ENCODE peak calls at places on chromosomes 13 and 19, in seven cellular contexts. T is suprapubic skin; X is fibroblast of lung; V is CD4-positive, CD25-positive, alpha-beta regulatory T cell; S is tibial nerve; Y is gastrocnemius medialis; A is cardiac fibroblast. N is an unnamed sample.

GRCh38 chr19:50460161-50460765 is 16.0 kb upstream of the EMC10 start:
- DNase-seq in T (no peak), X (peak), V (no peak), S (no peak), Y (no peak), A (peak), N (no peak)

GRCh38 chr13:51637852-51638496 is 53.7 kb downstream of the WDFY2 start:
- DNase-seq in T (no peak), X (no peak), V (no peak), S (no peak), Y (no peak), A (no peak), N (no peak)

GRCh38 chr13:39370554-39370953 is 232.4 kb downstream of the LHFPL6 start:
- DNase-seq in T (no peak), X (peak), V (no peak), S (no peak), Y (no peak), A (no peak), N (no peak)

GRCh38 chr13:26914624-26915023 is 154.0 kb upstream of the GPR12 start:
- DNase-seq in T (no peak), X (peak), V (no peak), S (no peak), Y (no peak), A (peak), N (no peak)

GRCh38 chr19:5718579-5719273 is 1.2 kb downstream of the LONP1 start:
- DNase-seq in T (no peak), X (peak), V (no peak), S (no peak), Y (no peak), A (peak), N (no peak)

GRCh38 chr19:33394723-33395560 is 21.4 kb downstream of the CEBPG start:
- DNase-seq in T (peak), X (no peak), V (no peak), S (no peak), Y (peak), A (no peak), N (no peak)

GRCh38 chr13:38228322-38228721 is 121.3 kb upstream of the UFM1 start:
- DNase-seq in T (no peak), X (no peak), V (no peak), S (no peak), Y (no peak), A (no peak), N (no peak)

GRCh38 chr19:18425515-18426415 is 6.6 kb downstream of the SSBP4 start:
- DNase-seq in T (peak), X (peak), V (no peak), S (no peak), Y (peak), A (peak), N (no peak)

GRCh38 chr13:26557393-26558073 is at the start of gene WASF3:
- DNase-seq in T (peak), X (peak), V (no peak), S (peak), Y (peak), A (peak), N (peak)

DNA sequence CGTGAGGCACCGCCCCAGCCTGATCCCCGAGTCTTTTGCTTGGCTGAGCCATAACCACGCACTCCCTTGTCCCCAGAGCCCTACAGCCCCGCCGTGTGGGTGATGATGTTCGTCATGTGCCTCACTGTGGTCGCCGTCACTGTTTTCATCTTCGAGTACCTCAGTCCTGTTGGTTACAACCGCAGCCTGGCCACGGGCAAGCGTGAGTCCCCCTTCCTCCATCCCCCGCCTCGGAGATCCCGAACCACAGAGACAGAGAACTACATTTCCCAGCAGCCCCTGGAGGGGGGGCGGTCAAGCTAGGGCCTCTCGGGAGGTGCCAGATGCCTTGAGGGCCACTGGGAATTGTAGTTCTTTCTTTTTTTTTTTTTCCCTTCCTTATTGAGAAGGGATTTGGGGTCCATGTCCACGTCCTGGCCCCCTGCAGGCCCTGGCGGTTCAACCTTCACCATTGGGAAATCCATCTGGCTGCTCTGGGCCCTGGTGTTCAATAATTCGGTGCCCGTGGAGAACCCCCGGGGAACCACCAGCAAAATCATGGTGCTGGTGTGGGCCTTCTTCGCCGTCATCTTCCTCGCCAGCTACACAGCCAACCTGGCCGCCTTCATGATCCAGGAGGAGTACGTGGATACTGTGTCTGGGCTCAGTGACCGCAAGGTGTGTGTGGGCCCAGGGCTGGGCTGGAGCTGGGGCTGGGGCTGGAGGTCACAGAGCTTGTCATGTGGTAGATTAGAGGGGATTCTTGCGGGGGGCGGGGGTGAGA is 25.9 kb downstream of the GRIN2D start:
- DNase-seq in T (no peak), X (peak), V (peak), S (no peak), Y (peak), A (peak), N (no peak)
- H3K4me3 ChIP-seq in T (no peak), X (no peak), V (no peak), S (no peak), Y (no peak), A (no peak), N (no peak)

DNA sequence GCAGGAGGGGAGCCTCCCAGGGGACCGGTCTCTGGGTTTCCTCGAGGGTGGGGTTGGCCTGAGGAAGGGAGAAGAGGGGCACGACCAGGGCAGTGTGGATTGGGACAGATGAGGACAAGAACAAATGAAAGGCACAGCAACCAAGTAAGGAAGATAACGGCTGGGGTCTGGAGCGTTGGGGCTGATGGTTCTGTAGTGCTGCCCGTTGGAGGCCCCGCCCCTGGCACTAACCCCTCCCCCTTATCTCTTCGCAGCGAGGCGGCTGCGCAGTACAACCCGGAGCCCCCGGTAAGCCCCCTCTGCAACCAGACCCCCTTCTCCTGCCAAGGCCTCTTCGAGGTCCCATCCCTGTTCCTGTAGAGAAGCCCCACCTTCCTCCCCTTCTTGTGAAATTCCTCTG is 2.2 kb downstream of the CAPNS1 start:
- DNase-seq in T (no peak), X (no peak), V (no peak), S (no peak), Y (no peak), A (no peak), N (no peak)
- H3K4me3 ChIP-seq in T (no peak), X (no peak), V (no peak), S (no peak), Y (no peak), A (no peak), N (no peak)

GRCh38 chr19:13872695-13873389 is 4.1 kb upstream of the NANOS3 start:
- DNase-seq in T (no peak), X (no peak), V (peak), S (no peak), Y (no peak), A (no peak), N (no peak)
- H3K4me3 ChIP-seq in T (peak), X (no peak), V (no peak), S (peak), Y (peak), A (peak), N (peak)

GRCh38 chr13:33228645-33229445 is 56.7 kb downstream of the STARD13 start:
- DNase-seq in T (no peak), X (peak), V (no peak), S (no peak), Y (no peak), A (peak), N (no peak)

GRCh38 chr13:33231339-33231738 is 54.2 kb downstream of the STARD13 start:
- DNase-seq in T (no peak), X (no peak), V (no peak), S (no peak), Y (no peak), A (no peak), N (no peak)

GRCh38 chr13:33227927-33228644 is 57.5 kb downstream of the STARD13 start:
- DNase-seq in T (no peak), X (no peak), V (no peak), S (no peak), Y (peak), A (no peak), N (no peak)

GRCh38 chr13:33230178-33230881 is 55.2 kb downstream of the STARD13 start:
- DNase-seq in T (no peak), X (peak), V (no peak), S (no peak), Y (no peak), A (peak), N (no peak)

GRCh38 chr13:33229446-33230177 is 55.9 kb downstream of the STARD13 start:
- DNase-seq in T (no peak), X (no peak), V (no peak), S (peak), Y (peak), A (no peak), N (no peak)
- H3K4me3 ChIP-seq in T (no peak), X (peak), V (no peak), S (no peak), Y (no peak), A (no peak), N (no peak)

GRCh38 chr19:973726-974563 is 10.2 kb upstream of the WDR18 start:
- DNase-seq in T (no peak), X (no peak), V (no peak), S (no peak), Y (no peak), A (no peak), N (no peak)

GRCh38 chr19:970695-971094 is 13.4 kb upstream of the WDR18 start:
- DNase-seq in T (no peak), X (no peak), V (no peak), S (no peak), Y (no peak), A (no peak), N (no peak)

GRCh38 chr19:972281-972680 is 11.9 kb upstream of the WDR18 start:
- DNase-seq in T (no peak), X (no peak), V (no peak), S (no peak), Y (no peak), A (no peak), N (no peak)

GRCh38 chr19:974564-975257 is 9.4 kb upstream of the WDR18 start:
- DNase-seq in T (no peak), X (no peak), V (no peak), S (no peak), Y (no peak), A (no peak), N (no peak)

GRCh38 chr19:971795-972194 is 12.3 kb upstream of the WDR18 start:
- DNase-seq in T (no peak), X (no peak), V (no peak), S (no peak), Y (no peak), A (no peak), N (no peak)
- H3K4me3 ChIP-seq in T (no peak), X (no peak), V (no peak), S (no peak), Y (no peak), A (no peak), N (no peak)

GRCh38 chr19:10143700-10144099 is 24.0 kb upstream of the EIF3G start:
- DNase-seq in T (no peak), X (no peak), V (no peak), S (no peak), Y (no peak), A (no peak), N (no peak)
- H3K4me3 ChIP-seq in T (no peak), X (no peak), V (peak), S (no peak), Y (no peak), A (no peak), N (no peak)

GRCh38 chr13:27978301-27978968 is 9.3 kb upstream of the CDX2 start:
- DNase-seq in T (no peak), X (no peak), V (no peak), S (no peak), Y (no peak), A (no peak), N (no peak)
- H3K4me3 ChIP-seq in T (peak), X (no peak), V (no peak), S (peak), Y (no peak), A (no peak), N (no peak)

GRCh38 chr19:45784096-45784495 is 1.8 kb upstream of the DMPK start:
- DNase-seq in T (no peak), X (no peak), V (no peak), S (no peak), Y (no peak), A (no peak), N (no peak)

GRCh38 chr19:45782162-45782623 is at the start of gene DMPK:
- DNase-seq in T (no peak), X (no peak), V (no peak), S (no peak), Y (peak), A (peak), N (no peak)

GRCh38 chr19:45785097-45785496 is 2.8 kb upstream of the DMPK start:
- DNase-seq in T (no peak), X (no peak), V (no peak), S (no peak), Y (no peak), A (no peak), N (no peak)

GRCh38 chr19:45781282-45782161 is 768 bp downstream of the DMPK start:
- DNase-seq in T (no peak), X (no peak), V (no peak), S (no peak), Y (peak), A (no peak), N (no peak)

GRCh38 chr19:45782820-45783785 is 813 bp upstream of the DMPK start:
- DNase-seq in T (no peak), X (peak), V (no peak), S (no peak), Y (peak), A (peak), N (no peak)
- H3K4me3 ChIP-seq in T (peak), X (peak), V (no peak), S (peak), Y (peak), A (no peak), N (no peak)

N was measured in lower leg skin.